ENCODE peak calls at places on chromosomes 12 and 14, in seven cellular contexts. C is uterus, G is WERI-Rb-1, V is RWPE1, U is choroid plexus epithelial cell, B is psoas muscle, W is GM12865. K is an unnamed sample.
A peak's percentile ranks its signal among the peaks of the same experiment; 100 is the strongest.

GRCh38 chr14:104135121-104135903 is 3.1 kb upstream of the KIF26A start:
- DNase-seq in C (no peak), G (peak; percentile 92), V (peak; percentile 53), U (peak; percentile 43), B (peak; percentile 57), W (peak; percentile 18), K (no peak)

GRCh38 chr12:112105891-112106290 is 2.7 kb downstream of the NAA25 start:
- DNase-seq in C (no peak), G (peak; percentile 20), V (no peak), U (no peak), B (no peak), W (no peak), K (no peak)

GRCh38 chr14:31026076-31026394 is at the start of gene STRN3:
- DNase-seq in C (no peak), G (no peak), V (no peak), U (no peak), B (no peak), W (no peak), K (no peak)

GRCh38 chr12:112616469-112617190 is 174.9 kb upstream of the RPH3A start:
- DNase-seq in C (no peak), G (no peak), V (no peak), U (no peak), B (no peak), W (no peak), K (no peak)

GRCh38 chr14:92632546-92633273 is 115.7 kb downstream of the LGMN start:
- DNase-seq in C (no peak), G (no peak), V (no peak), U (no peak), B (no peak), W (no peak), K (peak; percentile 11)

GRCh38 chr12:101343893-101344292 is 63.7 kb downstream of the ARL1 start:
- DNase-seq in C (no peak), G (no peak), V (no peak), U (no peak), B (no peak), W (no peak), K (no peak)

GRCh38 chr12:57479376-57480115 is at the start of gene ARHGAP9:
- DNase-seq in C (no peak), G (no peak), V (no peak), U (peak; percentile 53), B (no peak), W (peak; percentile 84), K (peak; percentile 76)

GRCh38 chr12:86376052-86376451 is 119.9 kb upstream of the MGAT4C start:
- DNase-seq in C (no peak), G (peak; percentile 25), V (no peak), U (peak; percentile 2), B (no peak), W (no peak), K (no peak)

GRCh38 chr12:66740257-66740656 is 61.4 kb upstream of the GRIP1 start:
- DNase-seq in C (no peak), G (no peak), V (no peak), U (no peak), B (no peak), W (no peak), K (no peak)

GRCh38 chr12:53978477-53979356 is 4.0 kb upstream of the HOTAIR start:
- DNase-seq in C (no peak), G (no peak), V (no peak), U (no peak), B (peak; percentile 40), W (no peak), K (no peak)

GRCh38 chr12:56299853-56300643 is at the start of gene CS:
- DNase-seq in C (peak; percentile 99), G (peak; percentile 99), V (peak; percentile 98), U (peak; percentile 99), B (peak; percentile 99), W (peak; percentile 99), K (peak; percentile 97)

GRCh38 chr12:108316153-108316892 is 22.8 kb downstream of the CMKLR1 start:
- DNase-seq in C (no peak), G (no peak), V (no peak), U (no peak), B (peak; percentile 37), W (peak; percentile 24), K (no peak)

GRCh38 chr14:95507174-95507573 is 9.3 kb downstream of the SYNE3 start:
- DNase-seq in C (peak; percentile 74), G (no peak), V (peak; percentile 96), U (peak; percentile 92), B (peak; percentile 89), W (no peak), K (no peak)

GRCh38 chr14:88611878-88612277 is 49.0 kb downstream of the ZC3H14 start:
- DNase-seq in C (no peak), G (no peak), V (no peak), U (peak; percentile 29), B (no peak), W (no peak), K (no peak)

GRCh38 chr12:6769003-6769389 is 2.8 kb downstream of the PTMS start:
- DNase-seq in C (peak; percentile 71), G (peak; percentile 97), V (no peak), U (peak; percentile 62), B (no peak), W (no peak), K (no peak)

GRCh38 chr14:71687115-71687836 is 245.0 kb upstream of the RGS6 start:
- DNase-seq in C (no peak), G (no peak), V (no peak), U (peak; percentile 57), B (no peak), W (no peak), K (no peak)

GRCh38 chr12:66662729-66663128 is 16.1 kb downstream of the GRIP1 start:
- DNase-seq in C (no peak), G (no peak), V (peak; percentile 47), U (peak; percentile 60), B (no peak), W (no peak), K (no peak)

GRCh38 chr12:92784795-92785562 is 82.2 kb downstream of the PLEKHG7 start:
- DNase-seq in C (no peak), G (peak; percentile 26), V (peak; percentile 69), U (peak; percentile 93), B (no peak), W (peak; percentile 84), K (peak; percentile 54)

GRCh38 chr14:44798386-44799242 is 163.1 kb downstream of the KLHL28 start:
- DNase-seq in C (no peak), G (no peak), V (no peak), U (no peak), B (no peak), W (no peak), K (no peak)

GRCh38 chr14:28681681-28682080 is 84.9 kb upstream of the FOXG1 start:
- DNase-seq in C (no peak), G (peak; percentile 17), V (no peak), U (no peak), B (no peak), W (no peak), K (no peak)

GRCh38 chr12:50927356-50927755 is 25.0 kb upstream of the HIGD1C start:
- DNase-seq in C (no peak), G (no peak), V (no peak), U (no peak), B (no peak), W (no peak), K (no peak)

GRCh38 chr12:75672212-75672611 is 160.8 kb upstream of the KRR1 start:
- DNase-seq in C (no peak), G (no peak), V (no peak), U (no peak), B (no peak), W (no peak), K (no peak)

GRCh38 chr12:106645074-106645421 is 62.2 kb downstream of the RFX4 start:
- DNase-seq in C (no peak), G (no peak), V (no peak), U (peak; percentile 39), B (peak; percentile 72), W (no peak), K (no peak)

GRCh38 chr14:31400031-31400638 is 20.2 kb downstream of the HEATR5A start:
- DNase-seq in C (no peak), G (no peak), V (no peak), U (no peak), B (no peak), W (peak; percentile 9), K (peak; percentile 19)

GRCh38 chr14:74029136-74029535 is 10.0 kb downstream of the BBOF1 start:
- DNase-seq in C (no peak), G (no peak), V (no peak), U (no peak), B (no peak), W (no peak), K (no peak)

GRCh38 chr14:67618617-67619063 is 1.1 kb upstream of the ARG2 start:
- DNase-seq in C (peak; percentile 17), G (no peak), V (peak; percentile 69), U (peak; percentile 91), B (no peak), W (peak; percentile 72), K (peak; percentile 69)

GRCh38 chr14:93980464-93981201 is 4.3 kb upstream of the ASB2 start:
- DNase-seq in C (peak; percentile 90), G (no peak), V (no peak), U (peak; percentile 47), B (peak; percentile 96), W (no peak), K (no peak)

DNA sequence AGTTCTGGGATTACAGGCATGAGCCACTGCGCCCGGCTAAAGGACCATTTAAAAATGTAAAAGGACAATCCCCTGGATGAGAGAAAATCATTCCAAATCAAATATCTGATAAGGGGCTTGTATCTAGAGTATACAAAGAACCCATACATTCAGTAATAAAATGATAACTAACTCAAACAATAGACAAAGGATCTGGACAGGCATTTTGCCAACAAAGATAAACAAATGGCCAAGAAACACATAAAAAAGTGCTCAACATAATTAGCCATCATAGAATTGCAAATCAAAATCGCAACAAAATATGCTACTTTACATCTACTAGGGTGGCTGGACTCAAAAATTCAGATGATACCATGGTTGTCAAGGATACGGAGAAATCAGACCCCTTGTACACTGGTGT is 8.5 kb upstream of the BICD1 start:
- DNase-seq in C (no peak), G (no peak), V (no peak), U (no peak), B (no peak), W (no peak), K (no peak)
- TF ChIP-seq CTCF in C (no peak), G (no peak), V (no peak), U (no peak), B (no peak), W (no peak), K (no peak)

DNA sequence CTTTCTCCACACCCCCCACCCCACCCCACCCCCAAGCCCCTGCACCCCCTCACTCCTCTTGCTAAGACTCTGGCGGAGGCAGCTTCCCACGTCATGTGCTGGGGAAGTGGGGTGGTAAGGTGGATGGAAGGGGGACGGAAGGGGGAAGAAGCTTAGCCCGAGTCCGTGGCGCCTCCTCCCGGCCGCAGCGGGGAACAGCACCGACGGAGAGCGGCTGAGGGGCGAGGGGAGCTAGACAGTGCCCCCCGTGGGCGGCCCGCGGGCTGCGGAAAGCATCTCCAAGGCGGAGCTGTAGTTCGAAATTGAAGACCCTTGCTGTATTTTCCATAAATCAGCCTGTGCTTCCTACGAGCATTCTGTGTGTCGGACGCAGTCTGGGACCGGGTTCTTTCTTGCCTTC is 608 bp upstream of the GRIN2B start:
- DNase-seq in C (no peak), G (peak; percentile 79), V (no peak), U (no peak), B (no peak), W (peak; percentile 11), K (peak; percentile 27)
- TF ChIP-seq CTCF in C (no peak), G (peak; percentile 94), V (no peak), U (no peak), B (no peak), W (peak; percentile 34), K (no peak)

GRCh38 chr12:10365716-10366433 is 24.0 kb downstream of the KLRK1 start:
- DNase-seq in C (no peak), G (no peak), V (no peak), U (peak; percentile 52), B (no peak), W (no peak), K (no peak)
- TF ChIP-seq CTCF in C (no peak), G (no peak), V (no peak), U (peak; percentile 51), B (peak; percentile 13), W (no peak), K (no peak)

GRCh38 chr12:10673660-10674384 is at the start of gene STYK1:
- DNase-seq in C (no peak), G (peak; percentile 79), V (peak; percentile 76), U (peak; percentile 44), B (peak; percentile 64), W (peak; percentile 77), K (peak; percentile 86)
- TF ChIP-seq CTCF in C (peak; percentile 59), G (peak; percentile 86), V (peak; percentile 69), U (peak; percentile 96), B (peak; percentile 84), W (peak; percentile 86), K (peak; percentile 88)